ENCODE peak calls at places on chromosome 10, in seven cellular contexts. One of them, this sample, is unnamed.

GRCh38 chr10:92756233-92757065 is 66.7 kb downstream of the HHEX start:
- DNase-seq in fibroblast of gingiva: no peak
- DNase-seq in GM12865: peak
- DNase-seq in T-helper 2 cell: peak
- DNase-seq in activated CD8-positive, alpha-beta memory T cell treated with anti-CD3 and anti-CD28 coated beads, Interleukin-2, amount 10 ng/mL, durations not matched to agents 7 days and 5 days: no peak
- DNase-seq in NCI-H1105 treated with DMSO at 0.1 percent for 48 hours: no peak
- DNase-seq in small intestine: no peak
- DNase-seq in this sample: no peak

GRCh38 chr10:72038458-72039001 is 49.8 kb downstream of the SPOCK2 start:
- DNase-seq in fibroblast of gingiva: no peak
- DNase-seq in GM12865: no peak
- DNase-seq in T-helper 2 cell: no peak
- DNase-seq in activated CD8-positive, alpha-beta memory T cell treated with anti-CD3 and anti-CD28 coated beads, Interleukin-2, amount 10 ng/mL, durations not matched to agents 7 days and 5 days: no peak
- DNase-seq in NCI-H1105 treated with DMSO at 0.1 percent for 48 hours: no peak
- DNase-seq in small intestine: no peak
- DNase-seq in this sample: no peak

GRCh38 chr10:95758351-95759025 is 2.5 kb downstream of the ENTPD1 start:
- DNase-seq in fibroblast of gingiva: peak
- DNase-seq in GM12865: peak
- DNase-seq in T-helper 2 cell: peak
- DNase-seq in activated CD8-positive, alpha-beta memory T cell treated with anti-CD3 and anti-CD28 coated beads, Interleukin-2, amount 10 ng/mL, durations not matched to agents 7 days and 5 days: peak
- DNase-seq in NCI-H1105 treated with DMSO at 0.1 percent for 48 hours: no peak
- DNase-seq in small intestine: no peak
- DNase-seq in this sample: no peak

GRCh38 chr10:36538945-36539586 is 586.3 kb upstream of the ANKRD30A start:
- DNase-seq in fibroblast of gingiva: no peak
- DNase-seq in GM12865: no peak
- DNase-seq in T-helper 2 cell: no peak
- DNase-seq in activated CD8-positive, alpha-beta memory T cell treated with anti-CD3 and anti-CD28 coated beads, Interleukin-2, amount 10 ng/mL, durations not matched to agents 7 days and 5 days: no peak
- DNase-seq in NCI-H1105 treated with DMSO at 0.1 percent for 48 hours: no peak
- DNase-seq in small intestine: no peak
- DNase-seq in this sample: no peak

GRCh38 chr10:9608592-9608991 is 1409.1 kb upstream of the CELF2 start:
- DNase-seq in fibroblast of gingiva: no peak
- DNase-seq in GM12865: no peak
- DNase-seq in T-helper 2 cell: no peak
- DNase-seq in activated CD8-positive, alpha-beta memory T cell treated with anti-CD3 and anti-CD28 coated beads, Interleukin-2, amount 10 ng/mL, durations not matched to agents 7 days and 5 days: no peak
- DNase-seq in NCI-H1105 treated with DMSO at 0.1 percent for 48 hours: no peak
- DNase-seq in small intestine: peak
- DNase-seq in this sample: no peak

GRCh38 chr10:51892965-51893658 is 193.7 kb upstream of the CSTF2T start:
- DNase-seq in fibroblast of gingiva: peak
- DNase-seq in GM12865: peak
- DNase-seq in T-helper 2 cell: peak
- DNase-seq in activated CD8-positive, alpha-beta memory T cell treated with anti-CD3 and anti-CD28 coated beads, Interleukin-2, amount 10 ng/mL, durations not matched to agents 7 days and 5 days: no peak
- DNase-seq in NCI-H1105 treated with DMSO at 0.1 percent for 48 hours: no peak
- DNase-seq in small intestine: peak
- DNase-seq in this sample: no peak

GRCh38 chr10:94003496-94003895 is 9.8 kb downstream of the PLCE1 start:
- DNase-seq in fibroblast of gingiva: no peak
- DNase-seq in GM12865: no peak
- DNase-seq in T-helper 2 cell: no peak
- DNase-seq in activated CD8-positive, alpha-beta memory T cell treated with anti-CD3 and anti-CD28 coated beads, Interleukin-2, amount 10 ng/mL, durations not matched to agents 7 days and 5 days: no peak
- DNase-seq in NCI-H1105 treated with DMSO at 0.1 percent for 48 hours: no peak
- DNase-seq in small intestine: no peak
- DNase-seq in this sample: no peak

GRCh38 chr10:44925224-44925623 is 14.1 kb downstream of the TMEM72 start:
- DNase-seq in fibroblast of gingiva: no peak
- DNase-seq in GM12865: peak
- DNase-seq in T-helper 2 cell: no peak
- DNase-seq in activated CD8-positive, alpha-beta memory T cell treated with anti-CD3 and anti-CD28 coated beads, Interleukin-2, amount 10 ng/mL, durations not matched to agents 7 days and 5 days: peak
- DNase-seq in NCI-H1105 treated with DMSO at 0.1 percent for 48 hours: peak
- DNase-seq in small intestine: no peak
- DNase-seq in this sample: no peak

GRCh38 chr10:693506-693905 is 4.0 kb upstream of the DIP2C start:
- DNase-seq in fibroblast of gingiva: no peak
- DNase-seq in GM12865: no peak
- DNase-seq in T-helper 2 cell: no peak
- DNase-seq in activated CD8-positive, alpha-beta memory T cell treated with anti-CD3 and anti-CD28 coated beads, Interleukin-2, amount 10 ng/mL, durations not matched to agents 7 days and 5 days: no peak
- DNase-seq in NCI-H1105 treated with DMSO at 0.1 percent for 48 hours: no peak
- DNase-seq in small intestine: peak
- DNase-seq in this sample: no peak

GRCh38 chr10:95832216-95833037 is 75.3 kb upstream of the CC2D2B start:
- DNase-seq in fibroblast of gingiva: no peak
- DNase-seq in GM12865: peak
- DNase-seq in T-helper 2 cell: peak
- DNase-seq in activated CD8-positive, alpha-beta memory T cell treated with anti-CD3 and anti-CD28 coated beads, Interleukin-2, amount 10 ng/mL, durations not matched to agents 7 days and 5 days: peak
- DNase-seq in NCI-H1105 treated with DMSO at 0.1 percent for 48 hours: no peak
- DNase-seq in small intestine: peak
- DNase-seq in this sample: no peak

GRCh38 chr10:116112232-116113231 is 160.5 kb downstream of the GFRA1 start:
- DNase-seq in fibroblast of gingiva: no peak
- DNase-seq in GM12865: no peak
- DNase-seq in T-helper 2 cell: no peak
- DNase-seq in activated CD8-positive, alpha-beta memory T cell treated with anti-CD3 and anti-CD28 coated beads, Interleukin-2, amount 10 ng/mL, durations not matched to agents 7 days and 5 days: no peak
- DNase-seq in NCI-H1105 treated with DMSO at 0.1 percent for 48 hours: no peak
- DNase-seq in small intestine: no peak
- DNase-seq in this sample: no peak

GRCh38 chr10:62582804-62583208 is 208.6 kb downstream of the ZNF365 start:
- DNase-seq in fibroblast of gingiva: peak
- DNase-seq in GM12865: no peak
- DNase-seq in T-helper 2 cell: no peak
- DNase-seq in activated CD8-positive, alpha-beta memory T cell treated with anti-CD3 and anti-CD28 coated beads, Interleukin-2, amount 10 ng/mL, durations not matched to agents 7 days and 5 days: no peak
- DNase-seq in NCI-H1105 treated with DMSO at 0.1 percent for 48 hours: no peak
- DNase-seq in small intestine: no peak
- DNase-seq in this sample: no peak

GRCh38 chr10:77029684-77030407 is 607.8 kb downstream of the KCNMA1 start:
- DNase-seq in fibroblast of gingiva: no peak
- DNase-seq in GM12865: no peak
- DNase-seq in T-helper 2 cell: no peak
- DNase-seq in activated CD8-positive, alpha-beta memory T cell treated with anti-CD3 and anti-CD28 coated beads, Interleukin-2, amount 10 ng/mL, durations not matched to agents 7 days and 5 days: no peak
- DNase-seq in NCI-H1105 treated with DMSO at 0.1 percent for 48 hours: no peak
- DNase-seq in small intestine: no peak
- DNase-seq in this sample: no peak

GRCh38 chr10:101817542-101818118 is 614 bp downstream of the OGA start:
- DNase-seq in fibroblast of gingiva: peak
- DNase-seq in GM12865: peak
- DNase-seq in T-helper 2 cell: peak
- DNase-seq in activated CD8-positive, alpha-beta memory T cell treated with anti-CD3 and anti-CD28 coated beads, Interleukin-2, amount 10 ng/mL, durations not matched to agents 7 days and 5 days: peak
- DNase-seq in NCI-H1105 treated with DMSO at 0.1 percent for 48 hours: peak
- DNase-seq in small intestine: peak
- DNase-seq in this sample: peak

GRCh38 chr10:118965636-118966035 is 63.9 kb upstream of the NANOS1 start:
- DNase-seq in fibroblast of gingiva: no peak
- DNase-seq in GM12865: no peak
- DNase-seq in T-helper 2 cell: no peak
- DNase-seq in activated CD8-positive, alpha-beta memory T cell treated with anti-CD3 and anti-CD28 coated beads, Interleukin-2, amount 10 ng/mL, durations not matched to agents 7 days and 5 days: no peak
- DNase-seq in NCI-H1105 treated with DMSO at 0.1 percent for 48 hours: no peak
- DNase-seq in small intestine: peak
- DNase-seq in this sample: no peak

GRCh38 chr10:110824660-110825059 is 47.1 kb upstream of the PDCD4 start:
- DNase-seq in fibroblast of gingiva: no peak
- DNase-seq in GM12865: no peak
- DNase-seq in T-helper 2 cell: no peak
- DNase-seq in activated CD8-positive, alpha-beta memory T cell treated with anti-CD3 and anti-CD28 coated beads, Interleukin-2, amount 10 ng/mL, durations not matched to agents 7 days and 5 days: no peak
- DNase-seq in NCI-H1105 treated with DMSO at 0.1 percent for 48 hours: no peak
- DNase-seq in small intestine: no peak
- DNase-seq in this sample: no peak

GRCh38 chr10:100826661-100826982 is 81.2 kb downstream of the PAX2 start:
- DNase-seq in fibroblast of gingiva: no peak
- DNase-seq in GM12865: no peak
- DNase-seq in T-helper 2 cell: no peak
- DNase-seq in activated CD8-positive, alpha-beta memory T cell treated with anti-CD3 and anti-CD28 coated beads, Interleukin-2, amount 10 ng/mL, durations not matched to agents 7 days and 5 days: no peak
- DNase-seq in NCI-H1105 treated with DMSO at 0.1 percent for 48 hours: no peak
- DNase-seq in small intestine: no peak
- DNase-seq in this sample: no peak

GRCh38 chr10:102633282-102633681 is 11.0 kb upstream of the TRIM8 start:
- DNase-seq in fibroblast of gingiva: peak
- DNase-seq in GM12865: no peak
- DNase-seq in T-helper 2 cell: peak
- DNase-seq in activated CD8-positive, alpha-beta memory T cell treated with anti-CD3 and anti-CD28 coated beads, Interleukin-2, amount 10 ng/mL, durations not matched to agents 7 days and 5 days: peak
- DNase-seq in NCI-H1105 treated with DMSO at 0.1 percent for 48 hours: no peak
- DNase-seq in small intestine: no peak
- DNase-seq in this sample: no peak

GRCh38 chr10:34918896-34919295 is 103.8 kb upstream of the PARD3 start:
- DNase-seq in fibroblast of gingiva: no peak
- DNase-seq in GM12865: no peak
- DNase-seq in T-helper 2 cell: no peak
- DNase-seq in activated CD8-positive, alpha-beta memory T cell treated with anti-CD3 and anti-CD28 coated beads, Interleukin-2, amount 10 ng/mL, durations not matched to agents 7 days and 5 days: no peak
- DNase-seq in NCI-H1105 treated with DMSO at 0.1 percent for 48 hours: no peak
- DNase-seq in small intestine: no peak
- DNase-seq in this sample: no peak